ENCODE peak calls at places on chromosomes 12 and 14, in nine cellular contexts. R, M, Z, H, Q, K, C, T and Y are unnamed samples.

GRCh38 chr12:116498471-116498870 is 60.7 kb upstream of the MAP1LC3B2 start:
- DNase-seq in H (peak), R (no peak), Q (no peak), T (peak), M (no peak), K (no peak), Z (no peak), C (no peak), Y (no peak)

GRCh38 chr12:93380480-93381121 is 2.9 kb downstream of the NUDT4 start:
- DNase-seq in Z (peak), T (peak), Q (no peak), H (no peak), C (peak), R (no peak), M (peak), K (peak), Y (no peak)

GRCh38 chr14:29064305-29064704 is 297.7 kb downstream of the FOXG1 start:
- DNase-seq in K (no peak), Q (no peak), M (no peak), T (no peak), R (no peak), C (no peak), Z (no peak), H (no peak), Y (no peak)

GRCh38 chr14:47660158-47660557 is 15.2 kb downstream of the MDGA2 start:
- DNase-seq in Z (no peak), R (no peak), C (no peak), K (no peak), M (no peak), Q (no peak), H (no peak), T (no peak), Y (no peak)

GRCh38 chr12:3225154-3225795 is 148.1 kb downstream of the TSPAN9 start:
- DNase-seq in H (no peak), C (no peak), Z (no peak), M (peak), Q (no peak), T (peak), K (peak), R (no peak), Y (no peak)

GRCh38 chr14:65304239-65304638 is 108.3 kb upstream of the FUT8 start:
- DNase-seq in Q (no peak), M (no peak), K (no peak), T (no peak), Z (no peak), R (no peak), C (no peak), H (no peak), Y (no peak)

GRCh38 chr12:20044836-20045235 is 323.5 kb upstream of the PDE3A start:
- DNase-seq in M (peak), Z (no peak), K (no peak), H (peak), C (peak), R (no peak), Q (no peak), T (peak), Y (no peak)

GRCh38 chr12:6953417-6954315 is 2.5 kb downstream of the PTPN6 start:
- DNase-seq in M (peak), C (no peak), K (no peak), R (no peak), Q (no peak), Z (no peak), H (no peak), T (no peak), Y (peak)

GRCh38 chr14:24369907-24370687 is 2.1 kb downstream of the NFATC4 start:
- DNase-seq in K (no peak), M (no peak), H (no peak), R (no peak), T (peak), Z (no peak), Q (no peak), C (no peak), Y (no peak)

GRCh38 chr12:128644664-128645296 is 179.0 kb downstream of the SLC15A4 start:
- DNase-seq in C (peak), K (peak), Z (peak), H (no peak), Q (no peak), M (no peak), T (no peak), R (peak), Y (no peak)

GRCh38 chr12:77402726-77403125 is 337.4 kb upstream of the E2F7 start:
- DNase-seq in R (no peak), H (peak), T (peak), C (no peak), Z (no peak), Q (no peak), M (peak), K (no peak), Y (no peak)

GRCh38 chr12:109777544-109777943 is 55.7 kb downstream of the TRPV4 start:
- DNase-seq in R (no peak), H (peak), M (peak), Q (no peak), Z (no peak), C (peak), T (peak), K (peak), Y (no peak)